ENCODE peak calls at places on chromosome 10, in seven cellular contexts. N, V, G, M, O, C and D are unnamed samples.

GRCh38 chr10:102120987-102121738 is 995 bp upstream of the LDB1 start:
- DNase-seq in N (peak), V (peak), M (no peak), G (peak), C (peak), O (no peak), D (peak)

GRCh38 chr10:19031763-19032162 is 16.8 kb upstream of the MALRD1 start:
- DNase-seq in V (no peak), O (no peak), G (no peak), C (no peak), M (no peak), N (no peak), D (no peak)

GRCh38 chr10:71755179-71755879 is 18.0 kb downstream of the VSIR start:
- DNase-seq in M (no peak), C (no peak), O (no peak), N (no peak), V (no peak), G (no peak), D (no peak)

GRCh38 chr10:76558996-76559888 is 1078.4 kb downstream of the KCNMA1 start:
- DNase-seq in O (no peak), M (no peak), N (peak), V (peak), G (no peak), C (peak), D (peak)

GRCh38 chr10:68043030-68043429 is 32.1 kb downstream of the HERC4 start:
- DNase-seq in O (no peak), V (no peak), C (peak), G (no peak), M (no peak), N (peak), D (no peak)

GRCh38 chr10:132115736-132116135 is 50.0 kb downstream of the JAKMIP3 start:
- DNase-seq in N (no peak), O (no peak), G (no peak), M (no peak), C (no peak), V (peak), D (peak)

GRCh38 chr10:111128331-111129167 is 51.7 kb downstream of the ADRA2A start:
- DNase-seq in O (peak), V (peak), G (no peak), M (peak), N (peak), C (peak), D (no peak)

GRCh38 chr10:13775786-13776780 is 189.3 kb downstream of the PRPF18 start:
- DNase-seq in N (peak), O (no peak), M (no peak), G (no peak), C (peak), V (peak), D (peak)

GRCh38 chr10:106980711-106981460 is 183.6 kb downstream of the SORCS1 start:
- DNase-seq in V (no peak), O (peak), M (no peak), N (no peak), C (no peak), G (no peak), D (no peak)

GRCh38 chr10:122258136-122259074 is 12.7 kb upstream of the BTBD16 start:
- DNase-seq in N (peak), O (no peak), G (no peak), M (no peak), C (peak), V (peak), D (no peak)

GRCh38 chr10:97196213-97197029 is 10.7 kb upstream of the SLIT1 start:
- DNase-seq in G (peak), V (peak), C (peak), O (no peak), M (peak), N (peak), D (peak)

GRCh38 chr10:21715531-21716195 is 181.6 kb downstream of the MLLT10 start:
- DNase-seq in V (peak), O (no peak), C (peak), M (no peak), N (peak), G (no peak), D (no peak)

GRCh38 chr10:49749556-49750491 is 12.3 kb downstream of the OGDHL start:
- DNase-seq in G (peak), N (no peak), V (no peak), O (peak), M (no peak), C (no peak), D (no peak)

DNA sequence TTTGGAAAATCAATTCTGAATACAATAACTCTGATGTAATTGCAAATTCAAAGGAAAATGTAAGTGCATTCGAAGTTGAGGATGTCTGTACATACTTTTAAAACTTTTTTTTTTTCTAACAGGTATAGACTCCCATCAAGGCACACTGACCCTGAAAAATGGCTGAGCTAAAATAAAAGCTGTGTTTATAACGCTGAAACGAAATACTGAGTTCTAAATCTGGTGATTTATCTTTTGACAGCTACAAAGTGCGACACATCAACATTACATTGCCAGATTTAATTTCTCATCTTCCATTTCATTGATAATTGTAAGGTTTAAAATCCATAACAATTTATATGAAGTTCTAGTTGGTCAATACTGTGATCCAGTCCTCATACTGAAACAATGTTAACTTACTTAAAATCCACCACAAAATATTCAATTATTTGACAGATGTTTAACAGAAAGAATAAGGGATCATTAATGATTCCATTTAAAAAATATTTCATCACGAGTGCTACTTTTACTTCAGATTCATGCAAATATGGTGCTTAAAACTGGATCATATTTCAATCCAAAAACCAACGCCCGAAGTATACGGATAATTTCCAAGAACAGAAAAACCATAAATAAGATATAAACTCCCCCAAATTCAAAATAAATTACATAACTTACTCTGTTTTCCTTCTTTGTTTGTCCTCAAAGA is 1.4 kb downstream of the RAB11FIP2 start:
- DNase-seq in G (no peak), M (no peak), N (no peak), O (no peak), V (peak), C (no peak), D (no peak)
- H3K4me3 ChIP-seq in G (peak), M (peak), N (peak), O (peak), V (peak), C (peak), D (peak)

GRCh38 chr10:120824864-120825263 is 26.3 kb upstream of the WDR11 start:
- DNase-seq in G (no peak), N (peak), C (peak), V (peak), O (no peak), M (peak), D (peak)
- TF ChIP-seq CTCF in G (no peak), N (peak), C (peak), V (peak), O (no peak), M (peak), D (peak)

GRCh38 chr10:25288181-25288580 is 113.4 kb downstream of the GPR158 start:
- DNase-seq in V (no peak), G (no peak), N (peak), O (no peak), M (no peak), C (peak), D (no peak)
- H3K4me3 ChIP-seq in V (no peak), G (no peak), N (no peak), O (no peak), M (no peak), C (no peak), D (no peak)

DNA sequence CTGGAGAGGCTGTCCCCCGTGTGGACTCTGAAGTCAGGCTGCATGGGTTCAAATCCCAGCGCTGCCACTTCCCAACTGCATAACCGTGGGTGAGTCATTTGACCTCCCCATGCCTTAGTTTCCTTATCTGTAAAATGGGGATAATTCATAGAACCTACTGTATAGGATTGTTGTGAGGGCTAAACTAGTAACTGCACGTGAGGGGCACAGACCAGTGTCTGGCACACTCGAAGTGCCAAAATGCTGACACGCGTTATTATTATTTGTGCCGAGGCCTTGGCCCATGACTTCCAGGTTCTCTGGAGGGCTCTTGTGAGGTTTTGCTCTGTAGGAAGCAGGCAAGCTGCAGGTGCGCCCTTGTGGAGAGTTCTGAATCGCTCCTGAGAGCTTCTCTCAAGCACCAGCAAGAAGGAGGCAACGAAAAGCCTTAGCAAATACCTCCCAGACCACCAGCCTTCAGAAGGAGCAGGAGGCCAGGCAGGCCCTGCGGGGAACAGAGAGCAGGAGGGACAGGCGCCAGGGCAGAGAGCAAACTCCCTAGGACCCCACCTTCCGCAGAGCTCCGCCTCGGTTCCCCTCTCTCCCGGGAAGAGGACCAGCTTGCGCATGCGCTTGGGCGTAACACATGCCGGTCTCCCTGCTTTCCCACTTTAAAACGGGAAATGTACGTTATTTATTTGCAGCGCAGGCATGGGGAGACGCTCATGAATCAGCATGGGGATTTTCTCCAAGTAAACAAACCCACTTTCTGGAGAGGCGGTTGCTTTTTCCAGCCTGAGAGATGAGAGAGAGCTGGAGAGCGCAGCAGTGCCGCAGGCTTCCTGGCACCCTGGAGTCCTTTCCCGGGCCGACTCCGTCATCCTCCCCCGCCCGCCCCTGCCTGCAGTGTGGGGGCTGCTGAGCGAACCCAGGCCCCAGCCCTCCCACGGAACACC is 39.6 kb downstream of the SORCS3 start:
- DNase-seq in C (peak), G (no peak), N (no peak), M (peak), V (no peak), O (peak), D (no peak)
- TF ChIP-seq CTCF in C (no peak), G (no peak), N (no peak), M (no peak), V (no peak), O (no peak), D (no peak)

GRCh38 chr10:8300925-8301707 is 246.6 kb downstream of the GATA3 start:
- DNase-seq in O (no peak), V (no peak), N (no peak), M (no peak), G (no peak), C (no peak), D (no peak)

GRCh38 chr10:8302565-8302964 is 248.1 kb downstream of the GATA3 start:
- DNase-seq in V (no peak), C (no peak), M (no peak), G (no peak), O (no peak), N (no peak), D (no peak)

GRCh38 chr10:8298871-8299570 is 244.5 kb downstream of the GATA3 start:
- DNase-seq in O (no peak), M (no peak), N (no peak), V (no peak), G (no peak), C (no peak), D (no peak)

GRCh38 chr10:8304861-8305260 is 250.4 kb downstream of the GATA3 start:
- DNase-seq in M (no peak), N (no peak), C (no peak), O (no peak), G (no peak), V (no peak), D (no peak)

DNA sequence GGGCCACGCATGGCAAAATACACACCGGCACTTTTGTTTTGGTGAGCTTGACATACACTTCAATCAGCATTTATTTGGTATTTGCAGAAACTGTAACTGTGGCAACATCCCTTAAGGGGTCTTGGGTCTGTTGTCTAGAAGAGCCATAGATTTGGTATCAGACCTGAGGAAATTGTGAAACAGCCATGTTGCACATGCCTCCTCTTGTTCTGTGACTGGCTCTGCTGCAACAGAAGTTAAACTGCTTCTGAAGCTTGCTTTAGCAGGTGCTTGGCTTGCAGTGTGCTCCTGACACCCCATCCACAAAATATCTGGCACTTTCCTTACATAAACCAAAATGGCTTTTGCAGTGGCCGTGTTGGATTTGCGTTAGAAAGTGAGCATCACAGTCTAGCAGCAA is 247.3 kb downstream of the GATA3 start:
- DNase-seq in O (no peak), G (no peak), C (no peak), V (no peak), M (no peak), N (no peak), D (no peak)
- H3K4me3 ChIP-seq in O (no peak), G (no peak), C (no peak), V (no peak), M (no peak), N (no peak), D (no peak)

DNA sequence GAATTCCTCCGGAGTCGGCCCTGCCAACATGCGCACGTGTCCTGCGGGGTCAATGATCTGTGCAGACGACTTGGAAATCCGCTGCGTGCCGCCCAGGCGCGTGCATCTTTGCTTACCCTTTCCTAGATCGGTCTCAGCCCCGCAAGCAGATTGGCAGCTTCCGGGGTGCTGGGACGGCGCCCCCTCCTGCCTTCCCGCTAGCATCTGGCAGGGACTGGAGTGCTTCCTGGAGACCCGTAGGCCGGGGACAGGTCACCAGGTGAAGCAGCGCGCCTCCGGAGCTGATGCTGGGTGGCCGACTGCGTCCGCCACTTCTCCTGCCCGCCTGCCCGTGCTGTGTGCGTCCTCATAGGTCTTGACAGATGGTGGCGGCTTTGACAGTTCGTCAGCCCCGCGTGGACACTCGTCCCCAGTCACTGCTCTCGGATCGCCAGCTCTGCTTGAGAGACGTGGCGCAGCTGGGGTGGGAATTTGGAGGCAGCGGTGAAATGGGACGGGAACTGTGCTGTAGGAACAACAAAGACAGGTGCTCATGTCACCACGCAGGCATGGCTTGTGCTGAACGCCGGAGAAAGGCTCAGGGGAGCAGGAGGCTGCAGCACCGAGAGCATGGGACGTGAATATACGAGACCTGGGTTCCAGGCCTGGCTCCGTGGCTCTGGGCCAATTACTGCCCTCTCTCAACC is 21.9 kb upstream of the KCNK18 start:
- DNase-seq in G (no peak), M (peak), C (no peak), O (no peak), N (no peak), V (no peak), D (no peak)
- TF ChIP-seq CTCF in G (no peak), M (no peak), C (no peak), O (no peak), N (no peak), V (no peak), D (no peak)

GRCh38 chr10:11018426-11018818 is 750 bp downstream of the CELF2 start:
- DNase-seq in M (no peak), G (no peak), V (no peak), N (no peak), C (no peak), O (no peak), D (no peak)

GRCh38 chr10:11016959-11017574 is 605 bp upstream of the CELF2 start:
- DNase-seq in G (no peak), O (no peak), V (no peak), M (no peak), N (no peak), C (no peak), D (no peak)

GRCh38 chr10:11018830-11019692 is 1.4 kb downstream of the CELF2 start:
- DNase-seq in O (no peak), M (no peak), C (no peak), V (no peak), N (no peak), G (no peak), D (no peak)

GRCh38 chr10:11015371-11015934 is 2.2 kb upstream of the CELF2 start:
- DNase-seq in M (no peak), G (no peak), C (no peak), O (no peak), V (no peak), N (no peak), D (no peak)

GRCh38 chr10:11017575-11018425 is at the start of gene CELF2:
- DNase-seq in C (no peak), M (no peak), O (no peak), V (no peak), G (peak), N (peak), D (no peak)
- H3K4me3 ChIP-seq in C (peak), M (peak), O (peak), V (peak), G (peak), N (peak), D (peak)

GRCh38 chr10:60042262-60042661 is 135.9 kb upstream of the CCDC6 start:
- DNase-seq in G (no peak), C (no peak), V (no peak), O (no peak), N (no peak), M (no peak), D (no peak)
- TF ChIP-seq CTCF in G (no peak), C (no peak), V (no peak), O (no peak), N (no peak), M (no peak), D (no peak)

DNA sequence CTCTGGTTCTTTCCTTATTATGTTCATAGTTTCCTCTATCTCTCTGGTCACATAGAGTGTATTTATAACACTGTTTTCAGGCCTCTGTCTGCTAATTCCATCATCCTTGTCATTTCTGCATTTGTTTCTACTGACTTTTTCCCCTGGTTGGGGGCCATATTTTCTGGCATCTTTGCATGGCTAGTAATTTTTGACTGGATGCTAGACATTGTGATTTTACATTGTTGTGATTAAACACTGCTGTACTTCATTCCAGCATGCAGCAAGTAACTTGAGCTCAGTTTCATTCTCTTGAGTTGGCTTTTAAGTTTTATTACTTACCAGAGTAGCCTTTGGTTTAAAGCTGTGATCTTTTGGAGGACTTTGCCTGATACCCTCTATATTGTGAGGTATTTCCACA is 6.8 kb upstream of the DOCK1 start:
- DNase-seq in G (no peak), C (no peak), N (no peak), O (no peak), M (no peak), V (no peak), D (no peak)
- H3K4me3 ChIP-seq in G (no peak), C (no peak), N (no peak), O (no peak), M (no peak), V (no peak), D (no peak)